ENCODE peak calls at places on chromosome 21, in six cellular contexts. P is tibial nerve, D is A549, E is K562, J is transverse colon, F is sigmoid colon. Q is an unnamed sample.

GRCh38 chr21:45491056-45491455 is 51.2 kb downstream of the SLC19A1 start:
- DNase-seq in P (no peak), D (no peak), E (no peak), J (no peak), F (no peak), Q (no peak)

GRCh38 chr21:25952306-25952705 is 217.5 kb downstream of the GABPA start:
- DNase-seq in P (no peak), D (no peak), E (no peak), J (no peak), F (no peak), Q (no peak)

GRCh38 chr21:28310711-28311110 is 682.0 kb downstream of the LTN1 start:
- DNase-seq in P (no peak), D (no peak), E (no peak), J (no peak), F (no peak), Q (no peak)

GRCh38 chr21:45297329-45297728 is 9.6 kb upstream of the POFUT2 start:
- DNase-seq in P (peak; percentile 5), D (no peak), E (no peak), J (peak; percentile 0), F (peak; percentile 40), Q (no peak)

GRCh38 chr21:45154511-45155508 is 80.4 kb downstream of the ADARB1 start:
- DNase-seq in P (no peak), D (no peak), E (no peak), J (no peak), F (peak; percentile 81), Q (no peak)

GRCh38 chr21:46610018-46610701 is 5.3 kb upstream of the S100B start:
- DNase-seq in P (no peak), D (no peak), E (no peak), J (no peak), F (no peak), Q (no peak)

GRCh38 chr21:45510466-45510955 is 31.7 kb downstream of the SLC19A1 start:
- DNase-seq in P (no peak), D (no peak), E (no peak), J (no peak), F (peak; percentile 60), Q (peak; percentile 30)

GRCh38 chr21:35236090-35236489 is 187.0 kb upstream of the RUNX1 start:
- DNase-seq in P (no peak), D (no peak), E (no peak), J (no peak), F (no peak), Q (no peak)

GRCh38 chr21:27362249-27362648 is 395.4 kb upstream of the ADAMTS5 start:
- DNase-seq in P (no peak), D (no peak), E (no peak), J (no peak), F (no peak), Q (no peak)

GRCh38 chr21:45056917-45057560 is 17.3 kb upstream of the ADARB1 start:
- DNase-seq in P (no peak), D (no peak), E (no peak), J (no peak), F (no peak), Q (no peak)

GRCh38 chr21:45378258-45378966 is 26.6 kb upstream of the COL18A1 start:
- DNase-seq in P (no peak), D (no peak), E (no peak), J (no peak), F (peak; percentile 53), Q (no peak)

GRCh38 chr21:16770279-16770678 is 742.6 kb upstream of the CXADR start:
- DNase-seq in P (no peak), D (no peak), E (no peak), J (no peak), F (no peak), Q (no peak)

GRCh38 chr21:21200939-21201610 is 202.9 kb downstream of the NCAM2 start:
- DNase-seq in P (no peak), D (no peak), E (no peak), J (no peak), F (no peak), Q (no peak)

GRCh38 chr21:46322351-46323226 is 1.1 kb downstream of the C21orf58 start:
- DNase-seq in P (no peak), D (no peak), E (no peak), J (no peak), F (no peak), Q (peak; percentile 53)

GRCh38 chr21:45869121-45870007 is 112.2 kb upstream of the COL6A1 start:
- DNase-seq in P (no peak), D (no peak), E (no peak), J (no peak), F (peak; percentile 53), Q (no peak)

GRCh38 chr21:31731112-31731801 is 661 bp downstream of the SCAF4 start:
- DNase-seq in P (no peak), D (peak; percentile 16), E (peak; percentile 82), J (peak; percentile 72), F (peak; percentile 79), Q (peak; percentile 25)

GRCh38 chr21:30924171-30924680 is 42.8 kb upstream of the KRTAP11-1 start:
- DNase-seq in P (no peak), D (no peak), E (no peak), J (no peak), F (no peak), Q (no peak)

GRCh38 chr21:46559291-46559983 is 45.4 kb downstream of the S100B start:
- DNase-seq in P (no peak), D (no peak), E (no peak), J (no peak), F (peak; percentile 38), Q (no peak)

GRCh38 chr21:28975401-28975800 is 17.3 kb downstream of the LTN1 start:
- DNase-seq in P (no peak), D (no peak), E (no peak), J (no peak), F (no peak), Q (no peak)

GRCh38 chr21:45805321-45805720 is 161.8 kb downstream of the PCBP3 start:
- DNase-seq in P (no peak), D (no peak), E (no peak), J (no peak), F (no peak), Q (no peak)

GRCh38 chr21:39020751-39021474 is 162.3 kb downstream of the PSMG1 start:
- DNase-seq in P (no peak), D (no peak), E (no peak), J (peak; percentile 39), F (peak; percentile 72), Q (peak; percentile 67)
- H3K27ac ChIP-seq in P (peak overlapping the region; percentile 71), D (peak overlapping the region; percentile 78), E (no peak overlapping the region), J (peak overlapping the region; percentile 35), F (no peak overlapping the region), Q (no peak overlapping the region)

DNA sequence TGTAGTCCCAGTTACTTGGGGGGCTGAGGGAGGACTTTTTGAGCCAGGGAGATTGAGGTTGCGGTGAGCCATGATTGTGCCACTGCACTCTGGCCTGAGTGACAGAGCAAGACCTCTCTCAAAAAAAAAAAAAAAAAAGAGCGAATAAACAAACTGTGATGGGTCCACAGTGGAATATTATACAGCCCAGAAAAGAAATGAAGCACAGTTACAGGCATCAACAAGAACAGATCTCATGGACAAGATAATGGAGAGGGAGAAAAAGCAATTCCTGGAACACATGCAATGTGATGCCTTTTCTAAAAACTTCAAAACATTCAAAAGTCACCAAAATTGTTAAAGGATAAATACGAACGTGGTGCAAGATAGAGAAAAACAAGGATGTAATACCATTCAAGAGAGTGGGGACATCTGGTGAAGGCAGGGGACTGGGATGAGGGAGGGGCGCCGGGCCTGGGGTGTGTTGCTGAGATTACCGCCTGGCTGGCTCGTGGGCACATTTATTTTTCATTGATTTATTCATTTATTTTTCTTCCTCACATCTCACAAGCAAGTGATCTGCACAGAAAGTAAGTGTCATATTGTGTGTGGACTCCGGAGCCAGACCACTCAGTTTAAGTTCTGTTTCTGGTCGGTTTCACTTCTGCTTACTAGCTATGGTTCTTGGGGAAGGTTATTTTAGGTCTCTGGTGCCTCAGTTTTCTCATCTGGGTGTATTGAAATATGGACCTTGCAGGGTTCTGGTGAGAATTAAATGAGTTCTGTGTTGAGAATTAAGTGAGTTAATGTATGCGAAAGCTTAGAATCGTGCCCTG is 30.1 kb downstream of the ABCG1 start:
- DNase-seq in P (no peak), D (no peak), E (no peak), J (no peak), F (no peak), Q (no peak)
- TF ChIP-seq EP300 in P (no peak), D (no peak), E (no peak), J (no peak), F (no peak), Q (no peak)

GRCh38 chr21:33512481-33512880 is 21.0 kb upstream of the DNAJC28 start:
- DNase-seq in P (no peak), D (no peak), E (no peak), J (no peak), F (no peak), Q (no peak)

GRCh38 chr21:33518899-33519298 is 23.0 kb downstream of the GART start:
- DNase-seq in P (no peak), D (no peak), E (no peak), J (no peak), F (no peak), Q (no peak)

GRCh38 chr21:33510826-33511225 is 19.3 kb upstream of the DNAJC28 start:
- DNase-seq in P (no peak), D (no peak), E (peak; percentile 60), J (no peak), F (no peak), Q (no peak)

GRCh38 chr21:33514234-33514633 is 22.7 kb upstream of the DNAJC28 start:
- DNase-seq in P (no peak), D (no peak), E (no peak), J (no peak), F (no peak), Q (no peak)
- H3K27ac ChIP-seq in P (no peak overlapping the region), D (no peak overlapping the region), E (no peak overlapping the region), J (no peak overlapping the region), F (no peak overlapping the region), Q (no peak overlapping the region)

DNA sequence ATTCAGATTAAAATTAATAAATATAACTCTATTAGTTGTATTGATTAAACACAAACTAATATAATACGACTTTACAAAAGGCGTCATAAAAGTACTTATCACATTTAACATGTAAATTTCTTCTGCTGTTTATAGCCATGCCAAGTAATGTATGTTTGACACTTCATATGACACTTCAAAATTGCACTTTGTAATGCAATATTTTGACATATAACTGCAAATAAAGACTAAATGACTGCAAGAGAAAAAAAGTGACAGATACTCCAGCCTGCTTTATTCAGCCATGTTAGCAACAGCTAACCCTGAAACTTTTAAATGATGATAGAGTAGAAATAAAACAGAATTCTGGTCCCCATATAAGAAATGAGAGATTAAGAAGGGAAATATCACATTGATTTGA is 1238.0 kb downstream of the MRPL39 start:
- DNase-seq in P (no peak), D (no peak), E (no peak), J (no peak), F (no peak), Q (no peak)
- TF ChIP-seq EP300 in P (no peak), D (no peak), E (no peak), J (no peak), F (no peak), Q (no peak)

DNA sequence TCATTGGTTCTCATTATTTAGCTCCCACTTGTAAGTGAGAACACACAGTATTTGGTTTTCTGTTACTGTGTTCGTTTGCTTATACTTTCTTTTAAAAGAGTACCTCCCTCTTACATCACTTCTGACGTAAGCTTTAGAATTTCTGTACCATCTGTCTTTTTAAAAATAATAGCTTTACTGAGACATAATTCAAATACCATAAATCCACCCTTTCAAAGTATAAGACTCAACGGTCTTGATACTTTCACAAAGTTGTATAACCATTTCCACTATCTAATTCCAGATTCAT is 104.9 kb downstream of the HLCS start:
- DNase-seq in P (no peak), D (no peak), E (no peak), J (no peak), F (no peak), Q (no peak)
- H3K27ac ChIP-seq in P (no peak overlapping the region), D (peak overlapping the region; percentile 84), E (no peak overlapping the region), J (no peak overlapping the region), F (no peak overlapping the region), Q (no peak overlapping the region)